ENCODE peak calls at places on chromosomes 12 and 14, in ten cellular contexts. U is neuronal stem cell, Q is ovary, P is neural progenitor cell, Y is cardiac muscle cell, X is esophagus squamous epithelium, K is H1, N is A549, I is left ventricle myocardium inferior, O is heart left ventricle. T is an unnamed sample. For H3K4me1, the result is how much of the 10 kb centered on the place peaks cover.

GRCh38 chr12:102948941-102949352 is 8.5 kb upstream of the ASCL1 start:
- DNase-seq in P (peak), U (no peak), Q (peak), I (peak), Y (peak), K (no peak), O (peak), N (peak), X (no peak), T (no peak)

GRCh38 chr12:23817345-23817744 is 132.1 kb downstream of the SOX5 start:
- DNase-seq in I (no peak), U (no peak), N (no peak), Y (no peak), P (no peak), X (no peak), O (no peak), Q (no peak), K (no peak), T (no peak)

GRCh38 chr14:90545966-90546751 is 149.3 kb downstream of the CALM1 start:
- DNase-seq in U (no peak), P (no peak), X (no peak), O (peak), Q (no peak), I (peak), K (no peak), N (no peak), Y (peak), T (peak)

GRCh38 chr14:101961746-101962502 is 2.4 kb upstream of the DYNC1H1 start:
- DNase-seq in N (no peak), X (no peak), U (no peak), K (no peak), P (no peak), I (no peak), Q (peak), Y (no peak), O (no peak), T (no peak)

GRCh38 chr12:47903151-47903611 is 1.6 kb downstream of the VDR start:
- DNase-seq in P (no peak), U (no peak), I (no peak), O (no peak), Y (peak), X (no peak), N (no peak), K (no peak), Q (no peak), T (peak)

GRCh38 chr12:57844725-57845477 is 1.6 kb downstream of the CTDSP2 start:
- DNase-seq in Y (peak), U (no peak), I (peak), Q (peak), P (peak), K (no peak), N (peak), O (peak), X (no peak), T (peak)

GRCh38 chr12:75560167-75560566 is 48.8 kb upstream of the KRR1 start:
- DNase-seq in N (peak), X (no peak), O (no peak), K (no peak), Q (no peak), P (no peak), I (no peak), U (no peak), Y (peak), T (no peak)

GRCh38 chr14:91326514-91326832 is 82.0 kb upstream of the GPR68 start:
- DNase-seq in I (no peak), P (no peak), O (no peak), X (no peak), K (no peak), U (no peak), Q (no peak), Y (no peak), N (no peak), T (no peak)

GRCh38 chr14:92654206-92654901 is 94.1 kb downstream of the LGMN start:
- DNase-seq in Y (no peak), Q (no peak), O (no peak), U (no peak), X (no peak), N (no peak), I (no peak), K (no peak), P (no peak), T (no peak)

GRCh38 chr14:30559638-30560071 is 697 bp downstream of the G2E3 start:
- DNase-seq in O (no peak), Y (peak), N (no peak), K (no peak), I (no peak), Q (no peak), X (no peak), P (peak), U (peak), T (no peak)

GRCh38 chr12:57454566-57455373 is at the start of gene INHBE:
- DNase-seq in Q (no peak), N (no peak), I (no peak), P (peak), U (peak), X (no peak), O (no peak), K (peak), Y (peak), T (no peak)

GRCh38 chr12:100959481-100959880 is 164.9 kb downstream of the ANO4 start:
- DNase-seq in Q (no peak), I (no peak), K (no peak), U (no peak), Y (no peak), O (no peak), P (no peak), X (no peak), N (no peak), T (no peak)

GRCh38 chr12:46661161-46661845 is 164.5 kb downstream of the SLC38A4 start:
- DNase-seq in U (peak), I (no peak), X (no peak), N (peak), Q (no peak), K (no peak), O (no peak), Y (peak), P (peak), T (no peak)

GRCh38 chr12:107522692-107523477 is 162.7 kb upstream of the PWP1 start:
- DNase-seq in U (no peak), I (no peak), K (peak), Y (peak), P (peak), O (no peak), Q (no peak), X (no peak), N (no peak), T (no peak)

GRCh38 chr12:104011265-104011664 is 38.7 kb downstream of the GLT8D2 start:
- DNase-seq in P (no peak), U (no peak), X (no peak), K (no peak), Q (no peak), N (peak), Y (no peak), I (no peak), O (no peak), T (no peak)

GRCh38 chr12:77377116-77377515 is 311.7 kb upstream of the E2F7 start:
- DNase-seq in O (no peak), I (no peak), Y (no peak), N (no peak), P (no peak), Q (no peak), X (no peak), U (no peak), K (no peak), T (no peak)

GRCh38 chr14:99596071-99596627 is 7.9 kb downstream of the CCDC85C start:
- DNase-seq in O (peak), X (no peak), N (no peak), K (no peak), I (no peak), U (no peak), P (no peak), Q (no peak), Y (no peak), T (peak)
- H3K4me1 ChIP-seq in O (under half), X (half or more), N (half or more), K (under half), I (half or more), U (under half), P (under half), Q (under half), Y (under half), T (half or more)

GRCh38 chr12:92784795-92785562 is 82.2 kb downstream of the PLEKHG7 start:
- DNase-seq in Q (no peak), Y (peak), I (no peak), K (peak), X (no peak), P (peak), N (peak), U (peak), O (no peak), T (no peak)
- H3K27ac ChIP-seq in Q (no peak), Y (no peak), I (no peak), K (no peak), X (no peak), P (no peak), N (no peak), U (no peak), O (no peak), T (no peak)

DNA sequence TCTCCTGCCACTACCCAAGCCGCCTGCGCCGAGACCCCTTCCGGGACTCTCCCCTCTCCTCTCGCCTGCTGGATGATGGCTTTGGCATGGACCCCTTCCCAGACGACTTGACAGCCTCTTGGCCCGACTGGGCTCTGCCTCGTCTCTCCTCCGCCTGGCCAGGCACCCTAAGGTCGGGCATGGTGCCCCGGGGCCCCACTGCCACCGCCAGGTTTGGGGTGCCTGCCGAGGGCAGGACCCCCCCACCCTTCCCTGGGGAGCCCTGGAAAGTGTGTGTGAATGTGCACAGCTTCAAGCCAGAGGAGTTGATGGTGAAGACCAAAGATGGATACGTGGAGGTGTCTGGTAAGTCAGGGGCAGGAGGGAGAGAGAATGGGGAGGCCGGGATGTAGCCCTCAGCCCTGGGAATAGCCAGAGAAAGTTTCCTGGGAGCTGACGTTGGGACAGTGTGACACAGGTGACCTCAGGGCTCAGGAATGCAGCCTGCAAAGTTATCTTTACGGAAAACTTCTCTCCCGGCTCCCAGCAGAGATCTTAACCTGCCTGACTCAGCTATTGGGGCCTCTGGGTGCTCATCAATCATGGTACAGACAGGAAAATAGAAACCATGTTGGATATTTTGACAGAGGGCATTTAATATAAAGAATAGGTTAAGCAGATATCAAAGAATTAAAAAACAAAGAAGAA is 747 bp downstream of the HSPB8 start:
- DNase-seq in Y (peak), I (no peak), U (no peak), X (no peak), K (no peak), O (peak), P (peak), Q (no peak), N (peak), T (no peak)
- H3K4me1 ChIP-seq in Y (under half), I (half or more), U (under half), X (under half), K (under half), O (under half), P (under half), Q (under half), N (half or more), T (under half)

GRCh38 chr14:89215166-89215940 is 201.7 kb downstream of the FOXN3 start:
- DNase-seq in I (no peak), K (no peak), Q (no peak), U (no peak), X (no peak), N (no peak), P (no peak), O (no peak), Y (no peak), T (no peak)
- H3K27ac ChIP-seq in I (peak), K (no peak), Q (no peak), U (no peak), X (peak), N (no peak), P (peak), O (no peak), Y (no peak), T (no peak)

DNA sequence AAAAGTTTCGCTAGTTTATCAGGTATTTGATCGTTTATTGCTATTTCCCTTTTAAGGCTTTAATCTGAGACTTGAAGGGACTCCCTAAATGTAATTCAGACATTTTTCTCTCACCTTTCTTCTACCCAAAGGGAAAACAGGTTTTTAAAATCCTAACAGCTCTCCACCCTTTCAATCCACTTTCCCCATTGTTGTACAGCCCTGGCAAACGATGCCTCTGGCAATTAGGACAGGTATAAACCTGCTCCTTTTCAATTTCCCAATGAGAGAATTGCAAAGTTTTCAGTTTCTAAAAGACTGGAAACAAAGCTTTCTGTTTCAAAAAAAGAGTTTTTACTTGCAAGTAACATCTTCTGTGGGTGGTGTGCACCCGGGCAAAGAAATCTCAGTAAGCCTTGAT is 131.1 kb downstream of the HMGA2 start:
- DNase-seq in Q (no peak), N (no peak), X (no peak), Y (no peak), K (no peak), O (no peak), U (no peak), I (no peak), P (no peak), T (no peak)
- H3K4me1 ChIP-seq in Q (under half), N (under half), X (under half), Y (under half), K (under half), O (under half), U (under half), I (under half), P (under half), T (under half)

GRCh38 chr12:126290456-126290855 is 1225.2 kb downstream of the AACS start:
- DNase-seq in Y (no peak), U (no peak), I (no peak), O (no peak), X (no peak), P (no peak), K (no peak), N (no peak), Q (no peak), T (no peak)

DNA sequence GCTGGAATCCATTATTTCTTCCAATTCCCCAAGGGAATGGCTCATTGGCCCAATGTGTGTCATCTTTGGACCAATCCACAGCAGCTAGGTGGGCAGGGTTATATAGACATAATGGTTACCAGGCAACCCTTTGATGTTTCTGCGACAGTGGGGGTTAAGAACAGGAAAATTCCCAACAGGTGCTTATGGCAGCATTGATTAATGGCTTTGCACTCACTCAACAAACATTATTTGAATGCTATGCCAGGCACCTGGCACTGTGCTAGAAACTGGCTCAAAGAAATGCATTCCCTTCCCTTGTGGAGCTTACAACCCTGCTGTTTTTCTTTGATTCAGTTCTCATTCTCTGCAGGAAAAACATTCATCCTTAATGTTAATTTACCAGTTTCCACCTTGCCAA is 1221.0 kb downstream of the AACS start:
- DNase-seq in U (no peak), P (no peak), K (no peak), Q (no peak), X (no peak), Y (no peak), I (no peak), O (no peak), N (no peak), T (no peak)
- H3K27ac ChIP-seq in U (no peak), P (no peak), K (no peak), Q (no peak), X (no peak), Y (no peak), I (no peak), O (no peak), N (no peak), T (no peak)

GRCh38 chr12:69500631-69501030 is 30.4 kb downstream of the FRS2 start:
- DNase-seq in P (no peak), O (no peak), Q (no peak), I (no peak), U (no peak), Y (no peak), N (no peak), K (no peak), X (no peak), T (no peak)

GRCh38 chr12:69501154-69501895 is 31.1 kb downstream of the FRS2 start:
- DNase-seq in O (no peak), Q (no peak), I (no peak), K (no peak), N (no peak), Y (no peak), X (no peak), P (no peak), U (no peak), T (no peak)

GRCh38 chr12:69508091-69508490 is 37.9 kb downstream of the FRS2 start:
- DNase-seq in I (no peak), N (no peak), P (no peak), K (no peak), U (no peak), O (no peak), Y (no peak), X (no peak), Q (no peak), T (no peak)

GRCh38 chr12:69497308-69498026 is 27.3 kb downstream of the FRS2 start:
- DNase-seq in O (no peak), N (no peak), Y (no peak), P (no peak), K (no peak), U (no peak), X (no peak), Q (no peak), I (no peak), T (no peak)

DNA sequence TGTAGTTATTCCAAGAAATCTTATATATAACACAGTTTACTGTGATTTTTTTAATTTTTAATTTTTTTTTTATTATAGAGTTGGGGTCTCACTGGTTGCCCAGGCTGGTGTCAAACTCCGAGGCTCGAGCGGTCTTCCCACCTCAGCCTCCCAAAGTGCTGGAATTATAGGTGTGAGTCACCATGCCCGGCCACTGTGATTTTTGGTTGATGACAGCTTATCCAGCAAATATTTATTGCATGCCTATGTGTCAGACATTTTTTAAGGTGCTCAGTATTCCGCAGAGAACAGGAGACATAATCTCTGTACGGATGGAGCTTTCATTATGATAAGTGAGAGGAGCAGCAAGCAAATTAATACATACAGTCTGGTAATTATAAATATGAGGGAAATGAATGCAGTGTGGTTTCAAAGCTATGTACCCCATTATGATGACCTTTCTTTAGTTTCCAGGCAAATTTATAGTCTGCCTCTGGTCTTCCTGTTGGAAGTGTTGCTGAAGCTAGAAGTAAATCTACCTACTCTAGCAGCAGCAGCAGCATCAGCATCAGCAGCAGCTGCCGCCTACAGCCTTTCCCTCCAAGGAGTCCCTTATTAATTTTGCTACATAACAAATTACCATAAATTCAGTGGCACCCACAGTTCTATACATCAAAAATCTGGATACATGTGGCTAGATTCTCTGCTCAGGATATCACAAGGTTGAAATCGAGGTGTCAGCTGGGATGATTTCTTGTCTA is 32.3 kb downstream of the FRS2 start:
- DNase-seq in Y (no peak), N (no peak), I (no peak), P (no peak), O (no peak), K (no peak), U (no peak), Q (no peak), X (no peak), T (no peak)
- H3K4me1 ChIP-seq in Y (under half), N (half or more), I (half or more), P (under half), O (under half), K (under half), U (under half), Q (under half), X (under half), T (under half)

DNA sequence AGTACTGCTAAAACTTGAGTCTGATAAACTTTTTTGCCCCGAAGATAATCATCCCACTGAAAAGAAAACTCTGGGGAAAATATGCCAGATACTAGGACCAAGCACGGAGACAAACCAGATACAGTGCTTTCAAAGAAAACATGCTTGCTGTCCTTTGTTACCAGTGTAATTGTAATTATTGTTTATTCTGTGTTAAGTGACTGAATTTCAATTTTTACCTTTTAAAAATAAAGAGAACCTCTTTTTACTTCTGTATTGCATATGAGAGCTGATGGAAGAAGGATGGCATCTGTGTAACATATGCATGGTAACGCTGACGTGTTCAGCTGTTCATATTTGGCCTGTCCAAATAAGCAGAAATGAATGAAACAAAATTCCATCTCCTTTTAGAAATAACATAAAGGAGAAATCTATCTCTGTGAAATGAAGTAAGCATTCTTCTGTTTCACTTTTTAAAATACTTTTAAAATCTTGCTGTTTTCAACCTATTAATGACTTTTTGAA is 22.5 kb downstream of the SLC35E3 start:
- DNase-seq in P (no peak), O (no peak), I (no peak), Q (no peak), U (no peak), N (no peak), K (no peak), X (no peak), Y (no peak), T (no peak)
- H3K27ac ChIP-seq in P (no peak), O (no peak), I (no peak), Q (no peak), U (no peak), N (no peak), K (no peak), X (no peak), Y (no peak), T (no peak)

DNA sequence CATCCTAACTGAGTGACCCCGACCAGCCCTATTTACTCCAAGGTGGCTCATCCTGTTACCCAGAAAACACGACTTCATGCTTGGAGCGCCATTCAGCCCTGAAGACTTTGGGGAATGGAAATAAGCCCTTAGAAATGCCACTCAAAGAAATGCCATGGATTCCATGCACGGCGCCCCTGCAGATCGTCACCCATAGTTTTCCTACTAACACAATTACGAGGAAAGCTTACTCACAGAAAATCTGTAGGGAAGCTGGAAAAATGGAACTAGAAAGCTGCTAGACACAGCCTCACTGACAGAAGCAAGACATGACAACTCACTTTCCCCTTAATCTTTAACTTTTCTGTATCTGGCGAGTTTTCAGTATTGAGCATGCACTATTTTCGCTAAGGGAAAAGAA is 19.5 kb downstream of the NUAK1 start:
- DNase-seq in Q (no peak), P (no peak), Y (peak), U (no peak), O (no peak), X (no peak), N (no peak), I (no peak), K (no peak), T (no peak)
- H3K4me1 ChIP-seq in Q (under half), P (under half), Y (under half), U (under half), O (under half), X (under half), N (half or more), I (half or more), K (under half), T (under half)